ENCODE peak calls at places on chromosomes 13 and 19, in ten cellular contexts. M, L, C, R, P, H, O, G, J and F are unnamed samples.

GRCh38 chr19:51751655-51752054 is at the start of gene FPR1:
- DNase-seq in O (no peak), J (peak), P (no peak), G (peak), R (no peak), L (no peak), C (no peak), M (no peak), H (no peak), F (peak)

GRCh38 chr13:91031508-91031907 is 316.0 kb upstream of the MIR17HG start:
- DNase-seq in O (no peak), L (no peak), H (no peak), C (no peak), G (no peak), R (no peak), P (no peak), M (no peak), J (no peak), F (no peak)

GRCh38 chr13:44398606-44399005 is 25.0 kb downstream of the SERP2 start:
- DNase-seq in P (no peak), M (no peak), L (no peak), J (no peak), H (no peak), G (no peak), C (no peak), R (no peak), O (no peak), F (no peak)

GRCh38 chr13:75771818-75772217 is 135.7 kb downstream of the LMO7 start:
- DNase-seq in J (peak), L (no peak), O (no peak), C (no peak), G (peak), M (no peak), P (no peak), R (no peak), H (no peak), F (peak)

GRCh38 chr13:26983533-26984315 is 187.9 kb downstream of the USP12 start:
- DNase-seq in L (no peak), R (no peak), G (peak), C (no peak), M (no peak), O (no peak), H (no peak), J (no peak), P (no peak), F (no peak)

GRCh38 chr19:4103073-4103418 is 20.9 kb downstream of the MAP2K2 start:
- DNase-seq in C (no peak), P (no peak), O (no peak), M (peak), L (no peak), J (no peak), H (no peak), G (no peak), R (no peak), F (no peak)

GRCh38 chr13:35700661-35701060 is 224.2 kb upstream of the MAB21L1 start:
- DNase-seq in G (no peak), P (no peak), R (no peak), J (peak), L (no peak), C (no peak), O (no peak), H (no peak), M (no peak), F (no peak)

GRCh38 chr13:76882431-76882830 is 3.8 kb downstream of the KCTD12 start:
- DNase-seq in R (no peak), O (no peak), J (peak), H (no peak), P (no peak), M (no peak), L (no peak), C (no peak), G (peak), F (peak)

GRCh38 chr13:25945596-25945995 is 106.2 kb downstream of the SHISA2 start:
- DNase-seq in J (peak), M (no peak), L (no peak), O (no peak), P (no peak), G (peak), C (no peak), R (no peak), H (no peak), F (no peak)

GRCh38 chr13:69565334-69565733 is 542.3 kb upstream of the ATXN8OS start:
- DNase-seq in H (no peak), J (peak), L (no peak), R (no peak), P (no peak), C (peak), M (no peak), O (no peak), G (no peak), F (no peak)

GRCh38 chr19:38172001-38172400 is 52.0 kb downstream of the DPF1 start:
- DNase-seq in G (no peak), L (no peak), O (no peak), H (no peak), P (no peak), J (no peak), R (no peak), M (peak), C (no peak), F (no peak)

GRCh38 chr13:111629016-111629415 is 308.6 kb downstream of the TEX29 start:
- DNase-seq in P (no peak), M (no peak), G (no peak), C (no peak), H (no peak), J (no peak), R (no peak), L (no peak), O (no peak), F (no peak)

GRCh38 chr19:35539850-35540249 is 5.6 kb upstream of the TMEM147 start:
- DNase-seq in M (no peak), H (no peak), G (no peak), R (no peak), C (no peak), P (no peak), O (no peak), J (no peak), L (no peak), F (no peak)

GRCh38 chr19:11142528-11143171 is 12.9 kb downstream of the SPC24 start:
- DNase-seq in P (peak), M (peak), J (peak), R (peak), G (peak), C (no peak), H (peak), L (no peak), O (peak), F (peak)

GRCh38 chr19:41456342-41456918 is 13.5 kb downstream of the ERICH4 start:
- DNase-seq in C (no peak), J (peak), M (no peak), G (peak), P (no peak), L (no peak), H (no peak), O (no peak), R (no peak), F (peak)

GRCh38 chr13:66506031-66506777 is 723.9 kb downstream of the PCDH9 start:
- DNase-seq in O (no peak), L (no peak), J (no peak), P (no peak), G (no peak), C (no peak), H (no peak), R (no peak), M (no peak), F (peak)
- TF ChIP-seq CTCF in O (no peak), L (no peak), J (no peak), P (no peak), G (no peak), C (no peak), H (no peak), R (no peak), M (no peak), F (no peak)

GRCh38 chr13:50535050-50535449 is 308.4 kb downstream of the DLEU7 start:
- DNase-seq in G (no peak), C (no peak), J (no peak), H (no peak), L (no peak), M (no peak), P (no peak), R (no peak), O (no peak), F (no peak)

GRCh38 chr13:50527612-50528509 is 315.6 kb downstream of the DLEU7 start:
- DNase-seq in M (no peak), H (no peak), J (no peak), R (no peak), G (no peak), O (no peak), P (no peak), L (no peak), C (no peak), F (no peak)

GRCh38 chr13:50529154-50529882 is 314.2 kb downstream of the DLEU7 start:
- DNase-seq in P (peak), G (peak), L (no peak), M (peak), H (peak), C (no peak), O (peak), R (peak), J (peak), F (peak)

GRCh38 chr13:50537029-50537428 is 306.5 kb downstream of the DLEU7 start:
- DNase-seq in H (no peak), P (no peak), L (no peak), M (no peak), R (no peak), O (no peak), J (no peak), G (no peak), C (no peak), F (no peak)

GRCh38 chr13:50531917-50532899 is 311.3 kb downstream of the DLEU7 start:
- DNase-seq in M (no peak), C (no peak), O (no peak), G (peak), J (peak), R (no peak), H (no peak), L (no peak), P (no peak), F (peak)
- TF ChIP-seq CTCF in M (peak), C (no peak), O (no peak), G (peak), J (peak), R (peak), H (peak), L (peak), P (peak), F (peak)

GRCh38 chr13:28805193-28805819 is 14.8 kb upstream of the MTUS2 start:
- DNase-seq in J (peak), M (no peak), R (no peak), L (peak), G (peak), C (no peak), H (no peak), O (no peak), P (no peak), F (no peak)
- TF ChIP-seq CTCF in J (peak), M (no peak), R (peak), L (peak), G (peak), C (peak), H (no peak), O (no peak), P (peak), F (peak)

GRCh38 chr13:22693691-22694090 is 487.1 kb upstream of the SGCG start:
- DNase-seq in P (no peak), M (no peak), G (no peak), C (no peak), J (no peak), L (no peak), H (no peak), O (no peak), R (no peak), F (no peak)

GRCh38 chr13:22690756-22691155 is 490.0 kb upstream of the SGCG start:
- DNase-seq in M (no peak), G (no peak), H (no peak), C (no peak), O (no peak), L (no peak), P (no peak), R (no peak), J (no peak), F (no peak)

GRCh38 chr13:22700488-22700887 is 480.3 kb upstream of the SGCG start:
- DNase-seq in L (no peak), R (no peak), J (no peak), M (no peak), C (no peak), G (no peak), P (no peak), H (no peak), O (no peak), F (no peak)

GRCh38 chr13:22698477-22698876 is 482.3 kb upstream of the SGCG start:
- DNase-seq in G (no peak), H (no peak), C (no peak), J (no peak), R (no peak), M (no peak), P (no peak), O (no peak), L (no peak), F (no peak)

DNA sequence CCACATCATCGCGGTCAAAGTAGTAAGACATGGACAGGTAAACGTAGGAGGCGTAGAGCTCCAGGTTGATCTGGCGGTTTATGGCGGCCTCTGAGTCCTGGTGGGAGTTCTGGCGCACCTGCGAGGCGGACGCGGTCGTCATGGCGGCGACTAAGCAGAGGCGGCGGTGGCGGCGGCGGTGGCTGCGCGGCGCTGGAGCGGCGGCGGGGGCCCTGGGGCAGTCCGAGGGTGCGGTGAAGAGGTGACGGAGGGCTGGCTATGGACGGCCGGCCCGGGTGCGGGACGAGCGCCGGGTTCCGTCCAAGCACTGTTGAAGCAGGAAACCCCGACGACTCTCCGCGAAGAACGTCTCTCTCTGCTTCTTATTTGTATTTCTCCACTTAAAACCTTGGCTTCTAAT is 484.3 kb upstream of the SGCG start:
- DNase-seq in L (no peak), R (no peak), G (no peak), J (no peak), M (no peak), O (no peak), C (no peak), H (no peak), P (no peak), F (no peak)
- TF ChIP-seq CTCF in L (no peak), R (no peak), G (no peak), J (no peak), M (no peak), O (no peak), C (no peak), H (no peak), P (no peak), F (no peak)

DNA sequence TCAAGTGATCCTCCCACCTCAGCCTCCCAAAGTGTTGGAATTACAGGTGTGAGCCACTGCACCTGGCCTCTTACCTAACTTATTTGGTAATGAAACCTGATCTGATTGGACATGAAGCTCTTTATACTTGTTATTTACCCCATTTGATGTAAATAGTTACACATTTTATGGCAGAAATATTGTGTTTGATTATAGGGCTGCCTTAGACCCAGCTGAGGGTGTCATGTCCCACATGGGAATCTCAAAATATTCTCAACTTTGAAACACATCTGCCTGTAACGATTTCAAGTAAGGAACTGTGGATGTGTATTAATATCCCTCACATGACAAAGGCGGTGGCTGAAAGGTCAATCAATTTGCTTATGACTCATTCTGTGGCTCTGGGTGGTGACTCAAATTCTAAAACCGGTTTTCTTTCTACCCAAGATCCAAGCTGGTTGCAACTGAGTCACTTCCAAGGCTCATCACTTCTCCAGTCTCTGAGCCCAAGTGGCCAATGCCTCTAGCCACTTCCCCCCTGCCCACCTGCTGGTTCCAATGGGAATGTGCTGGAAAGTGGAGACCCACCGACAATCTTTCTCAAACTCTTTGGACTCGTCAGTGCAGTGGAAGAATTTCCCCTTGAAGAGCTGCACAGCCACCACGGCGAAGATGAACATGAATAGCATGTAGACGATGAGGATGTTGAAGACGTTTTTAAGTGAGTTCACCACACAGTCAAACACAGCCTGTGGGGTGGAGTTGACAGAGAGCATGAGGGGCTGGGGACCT is 110.9 kb downstream of the IER2 start:
- DNase-seq in O (peak), R (no peak), J (peak), M (no peak), C (peak), P (peak), G (peak), L (no peak), H (no peak), F (peak)
- TF ChIP-seq CTCF in O (no peak), R (no peak), J (peak), M (peak), C (no peak), P (no peak), G (peak), L (peak), H (no peak), F (no peak)

GRCh38 chr19:33402421-33403220 is 29.1 kb downstream of the CEBPG start:
- DNase-seq in P (no peak), J (no peak), C (no peak), G (no peak), O (no peak), M (peak), H (no peak), R (no peak), L (no peak), F (no peak)
- TF ChIP-seq CTCF in P (no peak), J (peak), C (no peak), G (no peak), O (no peak), M (peak), H (no peak), R (no peak), L (no peak), F (no peak)